ENCODE peak calls at places on chromosomes 13 and 19, in five cellular contexts. Z is CD4-positive, alpha-beta T cell; I is CD8-positive, alpha-beta memory T cell; B is spleen; L is iPS-NIHi11. K is an unnamed sample.

GRCh38 chr13:113275387-113275786 is 21.7 kb upstream of the LAMP1 start:
- DNase-seq in Z (peak), I (peak), B (no peak), L (peak), K (peak)

GRCh38 chr19:15110418-15110815 is 3.2 kb downstream of the SYDE1 start:
- DNase-seq in Z (no peak), I (no peak), B (no peak), L (no peak), K (no peak)

GRCh38 chr13:74251778-74252519 is 117.7 kb upstream of the KLF12 start:
- DNase-seq in Z (no peak), I (no peak), B (no peak), L (no peak), K (no peak)

GRCh38 chr19:47280183-47280797 is 5.6 kb downstream of the INAFM1 start:
- DNase-seq in Z (peak), I (peak), B (peak), L (peak), K (peak)

GRCh38 chr13:40963927-40964326 is 55.2 kb downstream of the ELF1 start:
- DNase-seq in Z (no peak), I (no peak), B (no peak), L (no peak), K (no peak)

GRCh38 chr19:48341006-48341405 is 15.7 kb downstream of the EMP3 start:
- DNase-seq in Z (no peak), I (no peak), B (no peak), L (no peak), K (no peak)

GRCh38 chr13:110419391-110419791 is 112.3 kb downstream of the COL4A2 start:
- DNase-seq in Z (no peak), I (no peak), B (no peak), L (no peak), K (no peak)

GRCh38 chr19:889662-890295 is 3.2 kb downstream of the MED16 start:
- DNase-seq in Z (no peak), I (no peak), B (no peak), L (no peak), K (no peak)

GRCh38 chr13:62250501-62251175 is 835.0 kb upstream of the PCDH20 start:
- DNase-seq in Z (no peak), I (no peak), B (no peak), L (no peak), K (no peak)

GRCh38 chr19:54229146-54229545 is 6.3 kb upstream of the LILRB3 start:
- DNase-seq in Z (no peak), I (no peak), B (no peak), L (no peak), K (no peak)

GRCh38 chr13:85347251-85347650 is 452.0 kb downstream of the SLITRK6 start:
- DNase-seq in Z (no peak), I (no peak), B (no peak), L (no peak), K (no peak)

GRCh38 chr13:108961542-108962125 is 332.2 kb downstream of the MYO16 start:
- DNase-seq in Z (peak), I (peak), B (no peak), L (peak), K (peak)

GRCh38 chr13:98478134-98479129 is 98.5 kb downstream of the STK24 start:
- DNase-seq in Z (no peak), I (no peak), B (no peak), L (peak), K (peak)

GRCh38 chr13:93561553-93561952 is 334.9 kb downstream of the GPC6 start:
- DNase-seq in Z (no peak), I (no peak), B (no peak), L (peak), K (peak)

GRCh38 chr13:21973437-21974125 is 302.7 kb downstream of the FGF9 start:
- DNase-seq in Z (no peak), I (no peak), B (no peak), L (peak), K (peak)

GRCh38 chr19:48398329-48399235 is 5.1 kb downstream of the GRIN2D start:
- DNase-seq in Z (peak), I (peak), B (peak), L (peak), K (peak)

GRCh38 chr19:14081797-14082674 is 3.5 kb downstream of the C19orf67 start:
- DNase-seq in Z (no peak), I (no peak), B (no peak), L (no peak), K (no peak)

GRCh38 chr19:10624585-10624984 is 768 bp upstream of the SLC44A2 start:
- DNase-seq in Z (no peak), I (peak), B (no peak), L (no peak), K (no peak)

GRCh38 chr19:54178581-54179261 is 5.8 kb upstream of the TMC4 start:
- DNase-seq in Z (no peak), I (peak), B (peak), L (peak), K (peak)